ENCODE peak calls at places on chromosomes 13 and 19, in seven cellular contexts. X, R, Y, F, S, A and W are unnamed samples.

GRCh38 chr19:4371898-4372629 is 28.3 kb downstream of the SH3GL1 start:
- DNase-seq in X (no peak), R (no peak), Y (no peak), F (no peak), S (no peak), A (no peak), W (no peak)

GRCh38 chr13:113509989-113510388 is 19.5 kb upstream of the DCUN1D2 start:
- DNase-seq in X (no peak), R (no peak), Y (no peak), F (no peak), S (no peak), A (no peak), W (no peak)

GRCh38 chr19:46372901-46373572 is 26.1 kb downstream of the PPP5C start:
- DNase-seq in X (peak; percentile 47), R (peak; percentile 74), Y (peak; percentile 79), F (peak; percentile 59), S (no peak), A (peak; percentile 5), W (no peak)

GRCh38 chr13:45678282-45678681 is 23.8 kb upstream of the CBY2 start:
- DNase-seq in X (no peak), R (peak; percentile 75), Y (no peak), F (peak; percentile 21), S (no peak), A (peak; percentile 21), W (no peak)

GRCh38 chr19:6087074-6087506 is 23.2 kb downstream of the RFX2 start:
- DNase-seq in X (no peak), R (peak; percentile 18), Y (no peak), F (peak; percentile 86), S (peak; percentile 63), A (no peak), W (peak; percentile 46)

GRCh38 chr19:10864538-10864899 is 6.8 kb upstream of the CARM1 start:
- DNase-seq in X (peak; percentile 78), R (peak; percentile 93), Y (peak; percentile 87), F (peak; percentile 87), S (peak; percentile 60), A (peak; percentile 90), W (peak; percentile 91)

GRCh38 chr19:20367811-20368294 is 197.7 kb downstream of the ZNF737 start:
- DNase-seq in X (no peak), R (peak; percentile 75), Y (no peak), F (peak; percentile 71), S (peak; percentile 60), A (no peak), W (no peak)

GRCh38 chr13:113493315-113493951 is 2.9 kb upstream of the DCUN1D2 start:
- DNase-seq in X (peak; percentile 16), R (no peak), Y (peak; percentile 96), F (no peak), S (peak; percentile 21), A (peak; percentile 92), W (no peak)

GRCh38 chr13:54875111-54875510 is 1846.5 kb downstream of the OLFM4 start:
- DNase-seq in X (no peak), R (peak; percentile 48), Y (no peak), F (no peak), S (no peak), A (no peak), W (no peak)

GRCh38 chr13:43307921-43308433 is 284.6 kb downstream of the DNAJC15 start:
- DNase-seq in X (peak; percentile 57), R (no peak), Y (peak; percentile 81), F (no peak), S (no peak), A (peak; percentile 16), W (peak; percentile 71)

GRCh38 chr13:113763961-113764792 is 5.2 kb downstream of the TMEM255B start:
- DNase-seq in X (no peak), R (no peak), Y (no peak), F (no peak), S (no peak), A (no peak), W (no peak)

GRCh38 chr13:112962396-112962795 is 6.6 kb upstream of the MCF2L start:
- DNase-seq in X (no peak), R (no peak), Y (no peak), F (no peak), S (no peak), A (no peak), W (no peak)

GRCh38 chr13:30097695-30098094 is 209.7 kb downstream of the KATNAL1 start:
- DNase-seq in X (no peak), R (no peak), Y (no peak), F (no peak), S (no peak), A (no peak), W (no peak)

GRCh38 chr19:2883686-2884439 is 16.7 kb downstream of the ZNF556 start:
- DNase-seq in X (no peak), R (no peak), Y (peak; percentile 48), F (no peak), S (no peak), A (no peak), W (no peak)

GRCh38 chr19:48630289-48631036 is 6.7 kb downstream of the DBP start:
- DNase-seq in X (no peak), R (peak; percentile 88), Y (peak; percentile 63), F (peak; percentile 80), S (no peak), A (no peak), W (no peak)

GRCh38 chr19:18286973-18287635 is 5.7 kb upstream of the JUND start:
- DNase-seq in X (no peak), R (peak; percentile 67), Y (no peak), F (peak; percentile 70), S (no peak), A (no peak), W (no peak)

GRCh38 chr13:50484472-50485113 is 358.9 kb downstream of the DLEU7 start:
- DNase-seq in X (no peak), R (no peak), Y (no peak), F (no peak), S (no peak), A (no peak), W (no peak)

GRCh38 chr19:15641901-15642491 is 1.3 kb downstream of the CYP4F3 start:
- DNase-seq in X (no peak), R (no peak), Y (no peak), F (no peak), S (no peak), A (no peak), W (no peak)

GRCh38 chr13:29746167-29746677 is 104.2 kb downstream of the UBL3 start:
- DNase-seq in X (no peak), R (no peak), Y (peak; percentile 12), F (no peak), S (no peak), A (no peak), W (no peak)

GRCh38 chr13:94305463-94305862 is 174.0 kb downstream of the DCT start:
- DNase-seq in X (no peak), R (no peak), Y (peak; percentile 80), F (no peak), S (no peak), A (peak; percentile 93), W (no peak)

GRCh38 chr19:8069116-8069973 is 16.8 kb downstream of the CCL25 start:
- DNase-seq in X (no peak), R (peak; percentile 90), Y (no peak), F (peak; percentile 63), S (peak; percentile 31), A (peak; percentile 72), W (peak; percentile 32)

GRCh38 chr13:91609353-91609752 is 210.9 kb downstream of the GPC5 start:
- DNase-seq in X (no peak), R (no peak), Y (no peak), F (no peak), S (no peak), A (peak; percentile 7), W (peak; percentile 34)

GRCh38 chr13:102771298-102772041 is 2.1 kb downstream of the TEX30 start:
- DNase-seq in X (no peak), R (no peak), Y (no peak), F (no peak), S (no peak), A (no peak), W (no peak)

GRCh38 chr13:61052175-61052574 is 363.5 kb downstream of the PCDH20 start:
- DNase-seq in X (no peak), R (no peak), Y (no peak), F (no peak), S (no peak), A (no peak), W (no peak)

DNA sequence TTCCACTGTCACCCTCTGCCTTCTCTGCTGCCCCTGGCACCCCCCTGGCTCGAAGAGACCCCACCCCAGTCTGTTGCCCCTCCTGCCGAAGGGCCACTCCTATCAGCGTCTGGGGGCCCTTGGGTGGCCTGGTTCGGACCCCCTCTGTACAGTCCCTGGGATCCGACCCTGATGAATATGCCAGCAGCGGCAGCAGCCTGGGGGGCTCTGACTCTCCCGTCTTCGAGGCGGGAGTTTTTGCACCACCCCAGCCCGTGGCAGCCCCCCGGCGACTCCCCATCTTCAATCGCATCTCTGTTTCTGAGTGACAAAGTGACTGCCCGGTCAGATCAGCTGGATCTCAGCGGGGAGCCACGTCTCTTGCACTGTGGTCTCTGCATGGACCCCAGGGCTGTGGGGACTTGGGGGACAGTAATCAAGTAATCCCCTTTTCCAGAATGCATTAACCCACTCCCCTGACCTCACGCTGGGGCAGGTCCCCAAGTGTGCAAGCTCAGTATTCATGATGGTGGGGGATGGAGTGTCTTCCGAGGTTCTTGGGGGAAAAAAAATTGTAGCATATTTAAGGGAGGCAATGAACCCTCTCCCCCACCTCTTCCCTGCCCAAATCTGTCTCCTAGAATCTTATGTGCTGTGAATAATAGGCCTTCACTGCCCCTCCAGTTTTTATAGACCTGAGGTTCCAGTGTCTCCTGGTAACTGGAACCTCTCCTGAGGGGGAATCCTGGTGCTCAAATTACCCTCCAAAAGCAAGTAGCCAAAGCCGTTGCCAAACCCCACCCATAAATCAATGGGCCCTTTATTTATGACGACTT is 2.0 kb downstream of the ZFP36 start:
- DNase-seq in X (no peak), R (no peak), Y (peak; percentile 68), F (peak; percentile 26), S (peak; percentile 40), A (peak; percentile 58), W (no peak)
- H3F3A ChIP-seq in X (peaks cover 59% of the 10 kb centered on the region), R (peaks cover 39% of the 10 kb centered on the region), Y (peaks cover 34% of the 10 kb centered on the region), F (peaks cover 58% of the 10 kb centered on the region), S (peaks cover 79% of the 10 kb centered on the region), A (no peaks in the 10 kb centered on the region), W (peaks cover 42% of the 10 kb centered on the region)

GRCh38 chr13:36919206-36919832 is 719 bp downstream of the SMAD9 start:
- DNase-seq in X (peak; percentile 3), R (peak; percentile 76), Y (peak; percentile 74), F (peak; percentile 76), S (no peak), A (peak; percentile 8), W (peak; percentile 75)
- H2AFZ ChIP-seq in X (peak overlapping the region; percentile 75), R (peak overlapping the region; percentile 97), Y (peak overlapping the region; percentile 86), F (peak overlapping the region; percentile 78), S (no peak overlapping the region), A (peak overlapping the region; percentile 90), W (peak overlapping the region; percentile 76)

GRCh38 chr19:41870401-41870873 is 6.6 kb upstream of the CD79A start:
- DNase-seq in X (no peak), R (no peak), Y (peak; percentile 79), F (no peak), S (no peak), A (peak; percentile 40), W (peak; percentile 22)
- H3F3A ChIP-seq in X (peaks cover 81% of the 10 kb centered on the region), R (peaks cover 70% of the 10 kb centered on the region), Y (peaks cover 80% of the 10 kb centered on the region), F (peaks cover 73% of the 10 kb centered on the region), S (peaks cover 73% of the 10 kb centered on the region), A (no peaks in the 10 kb centered on the region), W (peaks cover 89% of the 10 kb centered on the region)

GRCh38 chr13:28558567-28558966 is 63.6 kb upstream of the FLT1 start:
- DNase-seq in X (no peak), R (no peak), Y (peak; percentile 19), F (no peak), S (no peak), A (no peak), W (no peak)
- H2AFZ ChIP-seq in X (no peak overlapping the region), R (peak overlapping the region; percentile 84), Y (peak overlapping the region; percentile 64), F (peak overlapping the region; percentile 73), S (no peak overlapping the region), A (no peak overlapping the region), W (peak overlapping the region; percentile 94)